ENCODE peak calls at places on chromosomes 16 and 17, in nine cellular contexts. Q is SK-N-SH, X is sigmoid colon, B is GM23338, C is esophagus muscularis mucosa, U is upper lobe of left lung, R is HCT116, L is stomach, O is breast epithelium. Z is an unnamed sample.

GRCh38 chr17:78342438-78343098 is 17.3 kb downstream of the SOCS3 start:
- DNase-seq in Q (peak), X (peak), B (peak), C (no peak), U (no peak), R (peak), L (no peak), O (no peak), Z (no peak)

GRCh38 chr17:50146230-50146926 is 4.1 kb downstream of the PPP1R9B start:
- DNase-seq in Q (no peak), X (no peak), B (no peak), C (no peak), U (no peak), R (no peak), L (no peak), O (no peak), Z (no peak)

GRCh38 chr17:62075308-62075815 is 10.3 kb upstream of the MED13 start:
- DNase-seq in Q (no peak), X (no peak), B (no peak), C (no peak), U (no peak), R (no peak), L (no peak), O (no peak), Z (no peak)

GRCh38 chr16:88069397-88070168 is 118.3 kb downstream of the BANP start:
- DNase-seq in Q (no peak), X (peak), B (no peak), C (no peak), U (no peak), R (no peak), L (peak), O (no peak), Z (no peak)

GRCh38 chr17:63961355-63962207 is 11.1 kb downstream of the SCN4A start:
- DNase-seq in Q (peak), X (peak), B (peak), C (no peak), U (peak), R (peak), L (peak), O (no peak), Z (no peak)

GRCh38 chr17:17119106-17119505 is 76.8 kb downstream of the MPRIP start:
- DNase-seq in Q (no peak), X (no peak), B (no peak), C (no peak), U (no peak), R (no peak), L (peak), O (no peak), Z (no peak)

GRCh38 chr17:5080591-5080990 is 2.3 kb downstream of the ZFP3 start:
- DNase-seq in Q (no peak), X (no peak), B (no peak), C (no peak), U (no peak), R (no peak), L (no peak), O (no peak), Z (no peak)

GRCh38 chr16:27951752-27952151 is 111.8 kb downstream of the GSG1L start:
- DNase-seq in Q (no peak), X (no peak), B (no peak), C (no peak), U (no peak), R (no peak), L (no peak), O (no peak), Z (no peak)

GRCh38 chr16:63530208-63530607 is 1494.0 kb upstream of the CDH8 start:
- DNase-seq in Q (no peak), X (no peak), B (peak), C (no peak), U (no peak), R (no peak), L (no peak), O (no peak), Z (no peak)

GRCh38 chr17:413016-413350 is 60.4 kb upstream of the RPH3AL start:
- DNase-seq in Q (no peak), X (peak), B (no peak), C (no peak), U (no peak), R (no peak), L (no peak), O (no peak), Z (no peak)

GRCh38 chr16:85838381-85838780 is 38.9 kb downstream of the COX4I1 start:
- DNase-seq in Q (no peak), X (no peak), B (no peak), C (no peak), U (no peak), R (no peak), L (no peak), O (no peak), Z (no peak)

GRCh38 chr17:39576187-39576586 is 31.5 kb downstream of the NEUROD2 start:
- DNase-seq in Q (peak), X (no peak), B (peak), C (no peak), U (no peak), R (peak), L (no peak), O (no peak), Z (no peak)

GRCh38 chr17:58513913-58514794 is at the start of gene MTMR4:
- DNase-seq in Q (peak), X (peak), B (peak), C (no peak), U (peak), R (peak), L (peak), O (peak), Z (peak)

GRCh38 chr16:83953796-83954576 is 946 bp downstream of the OSGIN1 start:
- DNase-seq in Q (no peak), X (no peak), B (peak), C (no peak), U (no peak), R (peak), L (no peak), O (no peak), Z (peak)

GRCh38 chr17:79939755-79940154 is 95.9 kb downstream of the TBC1D16 start:
- DNase-seq in Q (no peak), X (no peak), B (no peak), C (no peak), U (no peak), R (no peak), L (no peak), O (no peak), Z (no peak)

GRCh38 chr17:64036198-64036922 is 15.9 kb upstream of the ICAM2 start:
- DNase-seq in Q (no peak), X (peak), B (peak), C (no peak), U (no peak), R (peak), L (no peak), O (no peak), Z (no peak)

GRCh38 chr17:32483451-32484019 is 3.3 kb upstream of the CDK5R1 start:
- DNase-seq in Q (peak), X (peak), B (peak), C (no peak), U (peak), R (no peak), L (peak), O (no peak), Z (no peak)

GRCh38 chr17:18217412-18218015 is 7.9 kb upstream of the LLGL1 start:
- DNase-seq in Q (peak), X (peak), B (peak), C (no peak), U (no peak), R (peak), L (peak), O (peak), Z (peak)

GRCh38 chr17:55434721-55435120 is 13.1 kb upstream of the MMD start:
- DNase-seq in Q (no peak), X (no peak), B (no peak), C (no peak), U (no peak), R (no peak), L (no peak), O (no peak), Z (no peak)

GRCh38 chr17:79478841-79479240 is 132.0 kb downstream of the RBFOX3 start:
- DNase-seq in Q (no peak), X (no peak), B (no peak), C (no peak), U (no peak), R (no peak), L (no peak), O (no peak), Z (no peak)

GRCh38 chr16:27239906-27240655 is 28.5 kb downstream of the NSMCE1 start:
- DNase-seq in Q (no peak), X (peak), B (no peak), C (no peak), U (no peak), R (no peak), L (no peak), O (peak), Z (no peak)

GRCh38 chr17:7839890-7840260 is 5.9 kb downstream of the KDM6B start:
- DNase-seq in Q (no peak), X (peak), B (peak), C (no peak), U (no peak), R (no peak), L (no peak), O (no peak), Z (no peak)

GRCh38 chr16:73095885-73096341 is 48.0 kb upstream of the ZFHX3 start:
- DNase-seq in Q (peak), X (no peak), B (no peak), C (no peak), U (peak), R (no peak), L (no peak), O (no peak), Z (no peak)

GRCh38 chr16:74627506-74628220 is 20.7 kb upstream of the GLG1 start:
- DNase-seq in Q (no peak), X (no peak), B (no peak), C (no peak), U (no peak), R (no peak), L (peak), O (no peak), Z (no peak)

GRCh38 chr17:45009676-45010467 is 41.6 kb downstream of the DCAKD start:
- DNase-seq in Q (no peak), X (no peak), B (no peak), C (no peak), U (no peak), R (no peak), L (no peak), O (no peak), Z (peak)

GRCh38 chr17:17379197-17379991 is 76.2 kb downstream of the NT5M start:
- DNase-seq in Q (no peak), X (no peak), B (no peak), C (no peak), U (no peak), R (no peak), L (no peak), O (no peak), Z (no peak)

GRCh38 chr17:6191405-6192095 is 121.4 kb downstream of the WSCD1 start:
- DNase-seq in Q (no peak), X (no peak), B (no peak), C (no peak), U (no peak), R (no peak), L (no peak), O (no peak), Z (no peak)

GRCh38 chr17:17180741-17181525 is 25.2 kb downstream of the PLD6 start:
- DNase-seq in Q (no peak), X (no peak), B (no peak), C (no peak), U (no peak), R (no peak), L (no peak), O (no peak), Z (no peak)

GRCh38 chr17:33598795-33599194 is 305.7 kb upstream of the ASIC2 start:
- DNase-seq in Q (no peak), X (no peak), B (no peak), C (no peak), U (no peak), R (no peak), L (no peak), O (no peak), Z (no peak)

GRCh38 chr16:85321856-85322271 is 209.6 kb upstream of the CIBAR2 start:
- DNase-seq in Q (peak), X (peak), B (no peak), C (peak), U (peak), R (no peak), L (peak), O (peak), Z (no peak)

GRCh38 chr17:43312011-43312410 is 78.2 kb upstream of the RNU2-1 start:
- DNase-seq in Q (no peak), X (no peak), B (no peak), C (no peak), U (no peak), R (no peak), L (no peak), O (no peak), Z (no peak)

GRCh38 chr17:82375359-82376041 is 3.9 kb downstream of the UTS2R start:
- DNase-seq in Q (peak), X (no peak), B (no peak), C (no peak), U (peak), R (no peak), L (no peak), O (no peak), Z (no peak)

GRCh38 chr17:17783825-17784598 is 52.8 kb downstream of the SREBF1 start:
- DNase-seq in Q (no peak), X (no peak), B (peak), C (no peak), U (no peak), R (no peak), L (peak), O (no peak), Z (no peak)

GRCh38 chr16:4691666-4692412 is 1.5 kb upstream of the NUDT16L1 start:
- DNase-seq in Q (peak), X (peak), B (no peak), C (no peak), U (peak), R (no peak), L (no peak), O (no peak), Z (no peak)

GRCh38 chr16:8568231-8568617 is 22.1 kb downstream of the TMEM114 start:
- DNase-seq in Q (no peak), X (no peak), B (no peak), C (no peak), U (no peak), R (no peak), L (no peak), O (no peak), Z (no peak)

GRCh38 chr16:69669577-69669976 is 56.8 kb downstream of the NQO1 start:
- DNase-seq in Q (no peak), X (no peak), B (no peak), C (no peak), U (no peak), R (no peak), L (no peak), O (no peak), Z (no peak)

DNA sequence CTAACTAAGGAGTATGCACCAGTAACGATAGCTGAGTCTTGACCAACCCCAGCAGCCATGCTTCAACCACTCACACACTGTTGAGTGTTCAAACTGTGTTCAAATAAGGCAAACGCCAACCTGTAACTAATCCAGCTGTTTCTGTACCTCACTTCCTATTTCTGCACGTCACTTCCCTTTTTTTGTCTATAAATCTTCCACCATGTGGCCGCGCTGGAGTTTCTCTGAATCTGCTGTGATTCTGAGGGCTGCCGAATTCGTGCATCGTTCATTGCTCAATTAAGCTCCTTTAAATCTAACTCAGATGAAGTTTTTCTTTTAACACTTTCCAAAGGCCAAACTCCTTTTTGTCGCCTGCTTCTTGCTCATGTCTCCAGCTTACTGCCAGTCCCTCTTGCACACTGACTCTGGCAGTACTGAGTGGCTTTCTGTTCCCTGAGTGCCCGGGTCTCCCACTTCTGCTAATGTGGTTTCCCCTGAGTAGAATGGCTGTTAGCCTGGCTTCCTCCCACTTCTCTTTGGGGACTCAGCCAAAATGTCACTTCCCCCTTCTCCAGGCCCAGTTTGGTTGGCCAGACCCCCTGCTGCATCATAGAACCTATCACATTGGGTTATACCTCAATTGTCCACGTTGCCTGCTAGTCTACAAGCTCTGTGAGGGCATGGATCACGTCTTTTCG is 304.2 kb downstream of the HS3ST3B1 start:
- DNase-seq in Q (no peak), X (peak), B (no peak), C (no peak), U (no peak), R (no peak), L (no peak), O (no peak), Z (peak)
- TF ChIP-seq POLR2AphosphoS5 in Q (no peak), X (no peak), B (no peak), C (no peak), U (no peak), R (no peak), L (no peak), O (no peak), Z (peak)

GRCh38 chr16:51146256-51146924 is 4.7 kb downstream of the SALL1 start:
- DNase-seq in Q (peak), X (no peak), B (no peak), C (no peak), U (no peak), R (no peak), L (no peak), O (no peak), Z (no peak)
- TF ChIP-seq CTCF in Q (peak), X (no peak), B (peak), C (no peak), U (no peak), R (no peak), L (no peak), O (no peak), Z (no peak)

GRCh38 chr16:57636184-57636583 is 7.8 kb downstream of the ADGRG1 start:
- DNase-seq in Q (no peak), X (no peak), B (no peak), C (no peak), U (no peak), R (no peak), L (no peak), O (no peak), Z (no peak)
- TF ChIP-seq POLR2AphosphoS5 in Q (no peak), X (no peak), B (no peak), C (no peak), U (no peak), R (no peak), L (no peak), O (no peak), Z (no peak)

DNA sequence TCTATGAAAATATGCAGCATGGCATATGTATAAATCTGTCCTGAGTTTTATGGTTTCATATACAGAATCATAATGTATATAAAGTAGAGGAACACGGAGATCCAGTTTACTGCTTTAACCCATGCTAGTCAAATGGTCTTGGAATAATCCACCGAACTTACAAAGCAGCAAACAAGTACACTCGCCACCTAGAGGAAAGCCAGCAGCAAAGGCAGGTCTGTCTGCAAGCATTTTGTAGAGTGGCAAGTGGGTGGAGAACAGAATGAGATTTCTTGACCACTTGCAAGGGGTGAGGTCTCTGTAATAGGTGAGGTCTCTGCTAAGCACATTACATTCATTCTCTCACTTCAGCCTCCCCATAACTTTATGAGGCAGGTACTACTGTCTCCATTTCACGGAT is 308.3 kb downstream of the CA10 start:
- DNase-seq in Q (no peak), X (no peak), B (peak), C (no peak), U (no peak), R (no peak), L (no peak), O (no peak), Z (no peak)
- TF ChIP-seq CTCF in Q (peak), X (no peak), B (peak), C (no peak), U (no peak), R (peak), L (no peak), O (no peak), Z (no peak)

DNA sequence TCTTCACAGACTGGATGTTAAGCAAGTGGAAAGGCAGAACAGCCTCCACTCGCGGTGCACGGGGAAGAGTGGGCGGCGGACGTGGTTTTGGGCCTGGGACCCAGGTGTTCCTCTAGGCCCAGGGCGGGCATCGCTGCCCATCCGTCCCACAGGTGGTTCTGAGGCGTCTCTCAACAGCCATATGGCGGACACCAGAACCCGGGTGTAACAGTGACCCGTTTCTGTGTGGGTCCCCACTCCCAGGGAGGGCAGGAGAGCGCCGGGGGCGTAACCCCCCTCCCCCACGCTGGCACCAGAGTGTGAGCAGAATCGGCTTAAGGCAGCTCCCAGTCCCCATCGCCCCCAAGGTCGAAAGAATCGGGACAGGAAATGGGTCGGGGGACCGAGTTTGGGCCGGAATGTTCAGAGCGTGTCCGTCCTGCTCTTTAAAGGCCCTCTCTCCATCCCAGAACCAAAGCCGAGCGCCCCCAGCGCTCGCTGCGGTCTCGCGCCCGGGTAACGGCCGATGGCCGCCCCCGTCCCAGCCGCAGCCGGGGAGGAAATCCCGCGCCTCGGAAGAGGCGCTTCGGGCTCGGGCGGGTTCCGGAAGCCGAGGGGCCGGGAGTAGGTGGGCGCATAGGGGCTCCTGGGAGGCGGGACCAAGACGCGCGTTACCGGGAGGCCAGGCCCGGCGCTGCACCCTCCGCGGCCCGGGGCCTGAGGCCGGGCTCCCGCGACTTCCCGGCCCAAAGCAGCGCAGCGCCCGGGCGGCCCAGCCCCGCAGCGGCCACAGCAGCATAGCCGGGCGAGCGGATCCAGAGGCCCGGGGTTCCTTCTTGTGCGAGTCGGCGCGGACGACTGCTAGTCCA is at the start of gene TK2:
- DNase-seq in Q (peak), X (peak), B (peak), C (no peak), U (peak), R (no peak), L (peak), O (no peak), Z (peak)
- TF ChIP-seq POLR2AphosphoS5 in Q (peak), X (peak), B (peak), C (peak), U (peak), R (peak), L (no peak), O (peak), Z (peak)

GRCh38 chr16:21301895-21302291 is 23.8 kb upstream of the CRYM start:
- DNase-seq in Q (no peak), X (no peak), B (no peak), C (no peak), U (no peak), R (no peak), L (no peak), O (no peak), Z (no peak)
- TF ChIP-seq CTCF in Q (no peak), X (no peak), B (no peak), C (no peak), U (no peak), R (no peak), L (no peak), O (no peak), Z (no peak)

DNA sequence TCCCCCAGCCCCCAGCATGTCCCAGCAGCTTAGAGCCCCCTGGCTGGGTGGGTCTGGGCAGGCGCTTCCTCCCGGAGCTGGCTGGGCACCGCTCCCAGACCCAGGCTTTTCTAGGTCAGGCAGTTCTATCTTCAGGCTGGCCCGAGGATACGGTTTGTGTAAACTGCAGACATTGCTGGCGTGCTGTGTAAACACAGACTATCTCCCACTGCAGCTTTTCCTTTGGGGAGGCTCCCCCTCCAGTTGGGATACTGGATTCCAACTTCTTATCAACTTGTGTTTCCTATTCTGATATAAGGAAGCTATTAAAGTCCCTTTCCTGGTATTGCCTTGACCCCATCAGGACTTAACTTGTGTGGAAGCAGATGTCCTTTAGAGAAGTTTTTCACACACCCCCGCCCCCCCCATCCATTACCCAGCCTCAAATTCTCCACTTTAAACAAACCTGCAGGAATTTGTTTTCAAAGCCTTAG is 18.3 kb upstream of the GNA13 start:
- DNase-seq in Q (peak), X (peak), B (no peak), C (no peak), U (peak), R (no peak), L (no peak), O (peak), Z (no peak)
- TF ChIP-seq POLR2AphosphoS5 in Q (no peak), X (peak), B (no peak), C (peak), U (peak), R (no peak), L (no peak), O (no peak), Z (no peak)

Z was measured in HL-60.